ENCODE peak calls at places on chromosome 14, in eight cellular contexts. M is smooth muscle cell of the brain vasculature; E is stimulated activated CD4-positive, alpha-beta T cell treated with anti-CD3 and anti-CD28 coated beads, Interleukin-1b, Interleukin-23, amount 100 ng/mL, for 1 hour; F is hypothalamus; P is nucleus accumbens; L is NCI-H526; B is DMS 273 treated with DMSO at 0.1 percent for 48 hours; S is heart right ventricle. K is an unnamed sample.
A peak's percentile ranks its signal among the peaks of the same experiment; 100 is the strongest.

GRCh38 chr14:67837011-67837624 is 17.5 kb downstream of the RAD51B start:
- DNase-seq in M (no peak), E (no peak), F (no peak), P (no peak), L (peak; percentile 72), B (peak; percentile 41), S (no peak), K (peak; percentile 56)

GRCh38 chr14:20469890-20470858 is 968 bp downstream of the PNP start:
- DNase-seq in M (no peak), E (peak; percentile 30), F (no peak), P (peak; percentile 26), L (peak; percentile 62), B (no peak), S (no peak), K (no peak)

GRCh38 chr14:70773182-70773862 is 36.0 kb downstream of the MAP3K9 start:
- DNase-seq in M (no peak), E (no peak), F (no peak), P (no peak), L (no peak), B (no peak), S (no peak), K (no peak)

GRCh38 chr14:38150075-38150474 is 57.6 kb upstream of the SSTR1 start:
- DNase-seq in M (no peak), E (no peak), F (no peak), P (no peak), L (no peak), B (no peak), S (no peak), K (no peak)

GRCh38 chr14:55605793-55606192 is 25.8 kb downstream of the KTN1 start:
- DNase-seq in M (no peak), E (no peak), F (no peak), P (no peak), L (no peak), B (no peak), S (no peak), K (no peak)

GRCh38 chr14:101122114-101122854 is 218.8 kb upstream of the RTL1 start:
- DNase-seq in M (no peak), E (no peak), F (no peak), P (no peak), L (no peak), B (no peak), S (no peak), K (no peak)

GRCh38 chr14:92408186-92408585 is 85.2 kb downstream of the SLC24A4 start:
- DNase-seq in M (no peak), E (no peak), F (no peak), P (no peak), L (no peak), B (no peak), S (no peak), K (no peak)

GRCh38 chr14:65495196-65495595 is 82.7 kb downstream of the FUT8 start:
- DNase-seq in M (no peak), E (no peak), F (no peak), P (no peak), L (no peak), B (no peak), S (no peak), K (no peak)

GRCh38 chr14:34971381-34971780 is 11.4 kb upstream of the SRP54 start:
- DNase-seq in M (no peak), E (no peak), F (no peak), P (no peak), L (no peak), B (no peak), S (no peak), K (no peak)

GRCh38 chr14:94831085-94831484 is 61.2 kb upstream of the GSC start:
- DNase-seq in M (no peak), E (no peak), F (no peak), P (no peak), L (no peak), B (no peak), S (no peak), K (no peak)

GRCh38 chr14:70887207-70888150 is 19.8 kb upstream of the PCNX1 start:
- DNase-seq in M (no peak), E (no peak), F (no peak), P (no peak), L (peak; percentile 0), B (no peak), S (no peak), K (no peak)

GRCh38 chr14:71586131-71586893 is 345.9 kb upstream of the RGS6 start:
- DNase-seq in M (no peak), E (no peak), F (no peak), P (peak; percentile 33), L (no peak), B (no peak), S (no peak), K (no peak)

GRCh38 chr14:90629471-90629870 is 186.8 kb downstream of the TTC7B start:
- DNase-seq in M (no peak), E (no peak), F (no peak), P (no peak), L (no peak), B (no peak), S (no peak), K (no peak)